ENCODE peak calls at places on chromosomes 11 and 22, in nine cellular contexts. One of them, this sample, is unnamed.

GRCh38 chr22:29784451-29785361 is 17.5 kb downstream of the UQCR10 start:
- DNase-seq in type B pancreatic cell: no peak
- DNase-seq in GM20000: no peak
- DNase-seq in fibroblast of pulmonary artery: peak
- DNase-seq in cardiac muscle cell: no peak
- DNase-seq in left ventricle myocardium inferior: peak
- DNase-seq in astrocyte of the cerebellum: no peak
- DNase-seq in IMR-90: peak
- DNase-seq in Calu3: no peak
- DNase-seq in this sample: no peak

GRCh38 chr22:41361716-41362310 is 19.9 kb upstream of the TEF start:
- DNase-seq in type B pancreatic cell: no peak
- DNase-seq in cardiac muscle cell: no peak
- DNase-seq in fibroblast of pulmonary artery: peak
- DNase-seq in left ventricle myocardium inferior: no peak
- DNase-seq in IMR-90: peak
- DNase-seq in Calu3: no peak
- DNase-seq in GM20000: no peak
- DNase-seq in astrocyte of the cerebellum: no peak
- DNase-seq in this sample: peak

GRCh38 chr11:126133902-126134301 is 71.2 kb upstream of the CDON start:
- DNase-seq in astrocyte of the cerebellum: no peak
- DNase-seq in left ventricle myocardium inferior: no peak
- DNase-seq in Calu3: no peak
- DNase-seq in type B pancreatic cell: no peak
- DNase-seq in GM20000: no peak
- DNase-seq in cardiac muscle cell: no peak
- DNase-seq in IMR-90: no peak
- DNase-seq in fibroblast of pulmonary artery: no peak
- DNase-seq in this sample: no peak

GRCh38 chr11:68436985-68437926 is 23.3 kb upstream of the PPP6R3 start:
- DNase-seq in IMR-90: peak
- DNase-seq in type B pancreatic cell: peak
- DNase-seq in astrocyte of the cerebellum: no peak
- DNase-seq in Calu3: peak
- DNase-seq in cardiac muscle cell: no peak
- DNase-seq in left ventricle myocardium inferior: peak
- DNase-seq in GM20000: no peak
- DNase-seq in fibroblast of pulmonary artery: peak
- DNase-seq in this sample: peak

GRCh38 chr22:44247923-44248892 is 64.5 kb downstream of the SHISAL1 start:
- DNase-seq in type B pancreatic cell: no peak
- DNase-seq in fibroblast of pulmonary artery: no peak
- DNase-seq in astrocyte of the cerebellum: no peak
- DNase-seq in Calu3: no peak
- DNase-seq in left ventricle myocardium inferior: no peak
- DNase-seq in cardiac muscle cell: no peak
- DNase-seq in GM20000: no peak
- DNase-seq in IMR-90: no peak
- DNase-seq in this sample: no peak

GRCh38 chr11:118214210-118214914 is 10.4 kb downstream of the JAML start:
- DNase-seq in cardiac muscle cell: no peak
- DNase-seq in left ventricle myocardium inferior: peak
- DNase-seq in Calu3: no peak
- DNase-seq in fibroblast of pulmonary artery: no peak
- DNase-seq in GM20000: no peak
- DNase-seq in IMR-90: no peak
- DNase-seq in astrocyte of the cerebellum: no peak
- DNase-seq in type B pancreatic cell: no peak
- DNase-seq in this sample: no peak

GRCh38 chr11:88405853-88406252 is 68.3 kb upstream of the CTSC start:
- DNase-seq in fibroblast of pulmonary artery: no peak
- DNase-seq in cardiac muscle cell: no peak
- DNase-seq in GM20000: no peak
- DNase-seq in IMR-90: no peak
- DNase-seq in type B pancreatic cell: no peak
- DNase-seq in left ventricle myocardium inferior: no peak
- DNase-seq in Calu3: no peak
- DNase-seq in astrocyte of the cerebellum: no peak
- DNase-seq in this sample: no peak

GRCh38 chr11:75289919-75290318 is 49.3 kb downstream of the TPBGL start:
- DNase-seq in Calu3: no peak
- DNase-seq in cardiac muscle cell: no peak
- DNase-seq in left ventricle myocardium inferior: no peak
- DNase-seq in fibroblast of pulmonary artery: no peak
- DNase-seq in astrocyte of the cerebellum: no peak
- DNase-seq in GM20000: no peak
- DNase-seq in IMR-90: no peak
- DNase-seq in type B pancreatic cell: no peak
- DNase-seq in this sample: no peak

GRCh38 chr11:8098879-8099278 is 17.9 kb downstream of the TUB start:
- DNase-seq in Calu3: no peak
- DNase-seq in left ventricle myocardium inferior: no peak
- DNase-seq in astrocyte of the cerebellum: no peak
- DNase-seq in cardiac muscle cell: no peak
- DNase-seq in GM20000: peak
- DNase-seq in IMR-90: peak
- DNase-seq in type B pancreatic cell: peak
- DNase-seq in fibroblast of pulmonary artery: no peak
- DNase-seq in this sample: no peak

GRCh38 chr22:50318356-50318697 is 8.5 kb downstream of the DENND6B start:
- DNase-seq in GM20000: peak
- DNase-seq in cardiac muscle cell: no peak
- DNase-seq in Calu3: no peak
- DNase-seq in type B pancreatic cell: no peak
- DNase-seq in astrocyte of the cerebellum: no peak
- DNase-seq in IMR-90: no peak
- DNase-seq in left ventricle myocardium inferior: no peak
- DNase-seq in fibroblast of pulmonary artery: no peak
- DNase-seq in this sample: no peak
- TF ChIP-seq CTCF in GM20000: no peak
- TF ChIP-seq CTCF in cardiac muscle cell: no peak
- TF ChIP-seq CTCF in Calu3: no peak
- TF ChIP-seq CTCF in type B pancreatic cell: no peak
- TF ChIP-seq CTCF in astrocyte of the cerebellum: no peak
- TF ChIP-seq CTCF in IMR-90: no peak
- TF ChIP-seq CTCF in left ventricle myocardium inferior: no peak
- TF ChIP-seq CTCF in fibroblast of pulmonary artery: no peak
- TF ChIP-seq CTCF in this sample: no peak

GRCh38 chr22:37806409-37807338 is 1.1 kb upstream of the GCAT start:
- DNase-seq in astrocyte of the cerebellum: peak
- DNase-seq in GM20000: no peak
- DNase-seq in IMR-90: peak
- DNase-seq in type B pancreatic cell: no peak
- DNase-seq in Calu3: no peak
- DNase-seq in fibroblast of pulmonary artery: no peak
- DNase-seq in left ventricle myocardium inferior: no peak
- DNase-seq in cardiac muscle cell: peak
- DNase-seq in this sample: no peak
- TF ChIP-seq CTCF in astrocyte of the cerebellum: peak
- TF ChIP-seq CTCF in GM20000: no peak
- TF ChIP-seq CTCF in IMR-90: no peak
- TF ChIP-seq CTCF in type B pancreatic cell: no peak
- TF ChIP-seq CTCF in Calu3: no peak
- TF ChIP-seq CTCF in fibroblast of pulmonary artery: no peak
- TF ChIP-seq CTCF in left ventricle myocardium inferior: peak
- TF ChIP-seq CTCF in cardiac muscle cell: peak
- TF ChIP-seq CTCF in this sample: no peak

GRCh38 chr11:94521684-94522083 is 9.4 kb downstream of the C11orf97 start:
- DNase-seq in fibroblast of pulmonary artery: peak
- DNase-seq in astrocyte of the cerebellum: no peak
- DNase-seq in GM20000: no peak
- DNase-seq in cardiac muscle cell: no peak
- DNase-seq in Calu3: no peak
- DNase-seq in IMR-90: no peak
- DNase-seq in type B pancreatic cell: no peak
- DNase-seq in left ventricle myocardium inferior: no peak
- DNase-seq in this sample: peak
- TF ChIP-seq CTCF in fibroblast of pulmonary artery: peak
- TF ChIP-seq CTCF in astrocyte of the cerebellum: peak
- TF ChIP-seq CTCF in GM20000: peak
- TF ChIP-seq CTCF in cardiac muscle cell: peak
- TF ChIP-seq CTCF in Calu3: no peak
- TF ChIP-seq CTCF in IMR-90: peak
- TF ChIP-seq CTCF in type B pancreatic cell: peak
- TF ChIP-seq CTCF in left ventricle myocardium inferior: peak
- TF ChIP-seq CTCF in this sample: no peak

DNA sequence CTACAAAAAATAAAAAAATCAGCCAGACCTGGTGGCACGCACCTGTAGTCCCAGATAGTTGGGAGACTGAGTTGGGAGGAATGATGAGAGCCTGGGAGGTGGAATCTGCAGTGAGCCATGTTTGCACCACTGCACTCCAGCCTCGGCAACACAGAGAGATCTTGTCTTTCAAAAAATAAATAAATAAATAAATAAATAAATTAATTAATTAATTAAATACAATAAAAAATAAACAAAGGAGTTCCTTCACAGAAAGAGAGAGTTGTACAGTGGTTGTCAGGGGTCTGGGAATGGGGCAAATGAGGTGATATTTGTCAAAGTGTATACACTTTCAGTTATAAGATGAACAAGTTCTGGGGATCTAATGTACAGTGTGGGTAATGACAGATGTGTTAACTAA is 49.8 kb upstream of the GAB2 start:
- DNase-seq in left ventricle myocardium inferior: no peak
- DNase-seq in GM20000: no peak
- DNase-seq in IMR-90: no peak
- DNase-seq in cardiac muscle cell: no peak
- DNase-seq in fibroblast of pulmonary artery: no peak
- DNase-seq in Calu3: no peak
- DNase-seq in astrocyte of the cerebellum: no peak
- DNase-seq in type B pancreatic cell: no peak
- DNase-seq in this sample: no peak
- TF ChIP-seq CTCF in left ventricle myocardium inferior: no peak
- TF ChIP-seq CTCF in GM20000: no peak
- TF ChIP-seq CTCF in IMR-90: no peak
- TF ChIP-seq CTCF in cardiac muscle cell: no peak
- TF ChIP-seq CTCF in fibroblast of pulmonary artery: no peak
- TF ChIP-seq CTCF in Calu3: no peak
- TF ChIP-seq CTCF in astrocyte of the cerebellum: no peak
- TF ChIP-seq CTCF in type B pancreatic cell: no peak
- TF ChIP-seq CTCF in this sample: no peak

DNA sequence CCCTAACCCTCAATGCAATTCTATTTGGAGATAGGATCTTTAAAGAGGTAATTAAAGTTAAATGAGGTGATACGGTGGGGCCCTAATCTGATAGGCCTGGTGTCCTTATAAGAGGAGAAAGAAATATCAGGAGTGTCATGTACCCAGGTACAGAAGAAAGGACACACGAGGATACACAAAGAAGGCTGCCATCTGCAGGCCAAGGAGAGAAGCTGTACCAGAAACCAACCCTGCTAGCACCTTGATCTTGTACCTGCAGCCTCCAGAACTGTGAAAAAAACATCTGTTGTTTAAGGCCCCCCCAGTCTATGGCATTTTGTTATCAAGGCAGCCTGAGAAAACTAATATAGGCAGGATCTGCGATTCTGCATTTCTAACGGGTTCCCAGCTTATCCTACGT is 44.2 kb downstream of the FBXO7 start:
- DNase-seq in left ventricle myocardium inferior: no peak
- DNase-seq in Calu3: no peak
- DNase-seq in type B pancreatic cell: no peak
- DNase-seq in cardiac muscle cell: no peak
- DNase-seq in astrocyte of the cerebellum: no peak
- DNase-seq in GM20000: no peak
- DNase-seq in IMR-90: no peak
- DNase-seq in fibroblast of pulmonary artery: no peak
- DNase-seq in this sample: peak
- TF ChIP-seq CTCF in left ventricle myocardium inferior: no peak
- TF ChIP-seq CTCF in Calu3: peak
- TF ChIP-seq CTCF in type B pancreatic cell: peak
- TF ChIP-seq CTCF in cardiac muscle cell: peak
- TF ChIP-seq CTCF in astrocyte of the cerebellum: peak
- TF ChIP-seq CTCF in GM20000: peak
- TF ChIP-seq CTCF in IMR-90: no peak
- TF ChIP-seq CTCF in fibroblast of pulmonary artery: peak
- TF ChIP-seq CTCF in this sample: no peak

GRCh38 chr11:13031349-13031748 is 22.2 kb downstream of the RASSF10 start:
- DNase-seq in left ventricle myocardium inferior: no peak
- DNase-seq in type B pancreatic cell: no peak
- DNase-seq in Calu3: no peak
- DNase-seq in IMR-90: no peak
- DNase-seq in GM20000: no peak
- DNase-seq in cardiac muscle cell: no peak
- DNase-seq in fibroblast of pulmonary artery: no peak
- DNase-seq in astrocyte of the cerebellum: no peak
- DNase-seq in this sample: no peak

GRCh38 chr11:13029872-13030271 is 20.8 kb downstream of the RASSF10 start:
- DNase-seq in IMR-90: no peak
- DNase-seq in left ventricle myocardium inferior: no peak
- DNase-seq in type B pancreatic cell: no peak
- DNase-seq in cardiac muscle cell: no peak
- DNase-seq in astrocyte of the cerebellum: no peak
- DNase-seq in Calu3: no peak
- DNase-seq in fibroblast of pulmonary artery: no peak
- DNase-seq in GM20000: no peak
- DNase-seq in this sample: no peak

GRCh38 chr11:13026722-13027121 is 17.6 kb downstream of the RASSF10 start:
- DNase-seq in IMR-90: no peak
- DNase-seq in astrocyte of the cerebellum: no peak
- DNase-seq in cardiac muscle cell: no peak
- DNase-seq in Calu3: no peak
- DNase-seq in GM20000: no peak
- DNase-seq in left ventricle myocardium inferior: no peak
- DNase-seq in type B pancreatic cell: no peak
- DNase-seq in fibroblast of pulmonary artery: no peak
- DNase-seq in this sample: no peak

GRCh38 chr11:13030857-13031256 is 21.7 kb downstream of the RASSF10 start:
- DNase-seq in fibroblast of pulmonary artery: no peak
- DNase-seq in GM20000: no peak
- DNase-seq in left ventricle myocardium inferior: peak
- DNase-seq in Calu3: peak
- DNase-seq in astrocyte of the cerebellum: no peak
- DNase-seq in cardiac muscle cell: peak
- DNase-seq in IMR-90: no peak
- DNase-seq in type B pancreatic cell: no peak
- DNase-seq in this sample: peak

DNA sequence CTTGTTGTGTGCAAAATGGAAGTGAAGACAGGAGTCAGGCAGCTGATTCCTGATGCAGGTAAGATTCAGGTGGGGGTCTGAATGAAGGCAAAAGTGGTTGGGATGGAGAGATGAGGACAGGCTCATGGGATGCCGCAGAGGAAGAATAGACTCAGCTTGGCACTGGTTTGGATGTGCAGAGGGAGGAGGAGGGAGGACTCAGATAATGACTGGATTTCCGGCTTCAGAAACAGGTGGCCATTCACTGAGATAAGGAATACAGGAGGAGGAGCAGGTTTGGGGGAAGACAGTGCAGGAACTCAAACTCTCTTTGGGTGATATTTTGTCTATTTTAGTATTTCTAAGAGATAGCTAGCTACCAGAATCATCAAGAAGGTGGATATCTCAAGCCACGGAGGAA is 19.2 kb downstream of the RASSF10 start:
- DNase-seq in fibroblast of pulmonary artery: no peak
- DNase-seq in IMR-90: no peak
- DNase-seq in left ventricle myocardium inferior: no peak
- DNase-seq in GM20000: no peak
- DNase-seq in Calu3: no peak
- DNase-seq in cardiac muscle cell: no peak
- DNase-seq in astrocyte of the cerebellum: no peak
- DNase-seq in type B pancreatic cell: no peak
- DNase-seq in this sample: no peak
- TF ChIP-seq CTCF in fibroblast of pulmonary artery: no peak
- TF ChIP-seq CTCF in IMR-90: no peak
- TF ChIP-seq CTCF in left ventricle myocardium inferior: no peak
- TF ChIP-seq CTCF in GM20000: no peak
- TF ChIP-seq CTCF in Calu3: no peak
- TF ChIP-seq CTCF in cardiac muscle cell: no peak
- TF ChIP-seq CTCF in astrocyte of the cerebellum: no peak
- TF ChIP-seq CTCF in type B pancreatic cell: no peak
- TF ChIP-seq CTCF in this sample: no peak